ENCODE peak calls at places on chromosome 20, in ten cellular contexts. G is foreskin fibroblast; K is CD8-positive, alpha-beta T cell; Q is heart right ventricle; X is prostate gland; S is kidney epithelial cell; F is adrenal gland; O is HFF-Myc; J is uterus; Z is fibroblast of pulmonary artery. L is an unnamed sample.

GRCh38 chr20:33351696-33352095 is 49.6 kb downstream of the CDK5RAP1 start:
- DNase-seq in G (no peak), O (no peak), Q (no peak), S (no peak), Z (no peak), J (no peak), F (no peak), X (no peak), K (no peak), L (no peak)

GRCh38 chr20:10469599-10469998 is 34.5 kb downstream of the SLX4IP start:
- DNase-seq in Z (peak), J (peak), G (peak), X (peak), F (peak), K (peak), Q (no peak), O (peak), S (peak), L (peak)

GRCh38 chr20:15045246-15045645 is 707.8 kb upstream of the FLRT3 start:
- DNase-seq in X (peak), J (peak), Z (peak), G (peak), Q (no peak), O (no peak), K (no peak), F (peak), S (no peak), L (peak)

GRCh38 chr20:6845141-6845540 is 77.7 kb downstream of the BMP2 start:
- DNase-seq in X (no peak), K (no peak), G (no peak), F (no peak), O (no peak), J (no peak), S (no peak), Z (no peak), Q (no peak), L (no peak)

GRCh38 chr20:63834545-63834880 is 3.4 kb upstream of the ZBTB46 start:
- DNase-seq in Q (no peak), F (no peak), O (no peak), K (no peak), S (no peak), J (no peak), X (no peak), G (no peak), Z (no peak), L (no peak)

GRCh38 chr20:49034070-49034732 is 11.9 kb upstream of the CSE1L start:
- DNase-seq in S (no peak), Z (no peak), F (no peak), K (no peak), Q (no peak), X (no peak), O (no peak), G (no peak), J (no peak), L (no peak)

GRCh38 chr20:61285691-61286090 is 33.6 kb downstream of the CDH4 start:
- DNase-seq in F (no peak), S (no peak), K (no peak), Z (no peak), G (no peak), X (no peak), O (no peak), Q (no peak), J (no peak), L (no peak)

GRCh38 chr20:1302578-1303541 is 26.1 kb downstream of the SDCBP2 start:
- DNase-seq in J (no peak), O (no peak), Z (no peak), Q (no peak), S (no peak), K (no peak), G (no peak), F (no peak), X (no peak), L (no peak)

GRCh38 chr20:33666293-33667244 is at the start of gene ACTL10:
- DNase-seq in O (peak), S (peak), Q (peak), K (peak), Z (peak), G (peak), X (peak), J (peak), F (peak), L (peak)

GRCh38 chr20:31972481-31973386 is 4.8 kb downstream of the XKR7 start:
- DNase-seq in J (no peak), F (no peak), O (no peak), Z (no peak), S (peak), Q (no peak), K (no peak), G (peak), X (no peak), L (no peak)

GRCh38 chr20:39903806-39904205 is 785.2 kb downstream of the MAFB start:
- DNase-seq in X (no peak), K (no peak), Z (no peak), Q (no peak), G (no peak), J (no peak), O (no peak), S (no peak), F (peak), L (no peak)

GRCh38 chr20:18514127-18514526 is 6.4 kb downstream of the SEC23B start:
- DNase-seq in O (no peak), J (no peak), S (no peak), K (no peak), G (no peak), X (no peak), Q (no peak), Z (no peak), F (no peak), L (no peak)

GRCh38 chr20:62822788-62823651 is 6.2 kb downstream of the COL9A3 start:
- DNase-seq in J (no peak), Q (no peak), G (peak), S (no peak), K (no peak), X (no peak), Z (no peak), O (no peak), F (peak), L (peak)

GRCh38 chr20:4962257-4962855 is 39.0 kb downstream of the SLC23A2 start:
- DNase-seq in S (no peak), O (no peak), J (no peak), K (peak), G (no peak), X (no peak), F (peak), Z (no peak), Q (no peak), L (no peak)

GRCh38 chr20:39875493-39876110 is 813.4 kb downstream of the MAFB start:
- DNase-seq in G (no peak), X (no peak), F (no peak), K (no peak), Q (no peak), S (no peak), J (no peak), Z (no peak), O (no peak), L (peak)

GRCh38 chr20:22796465-22797077 is 212.2 kb upstream of the FOXA2 start:
- DNase-seq in S (no peak), F (no peak), G (peak), Z (peak), X (no peak), J (no peak), Q (no peak), K (no peak), O (no peak), L (no peak)

GRCh38 chr20:63342561-63343459 is 18.3 kb downstream of the CHRNA4 start:
- DNase-seq in G (no peak), S (no peak), F (no peak), K (no peak), Z (no peak), J (no peak), O (no peak), X (no peak), Q (peak), L (no peak)

GRCh38 chr20:20720158-20720557 is 7.7 kb upstream of the RALGAPA2 start:
- DNase-seq in S (no peak), J (no peak), K (no peak), F (no peak), G (no peak), Z (no peak), Q (no peak), O (no peak), X (no peak), L (no peak)

GRCh38 chr20:25397081-25397480 is 6.4 kb upstream of the ABHD12 start:
- DNase-seq in X (no peak), Q (no peak), F (no peak), G (no peak), S (no peak), J (no peak), Z (no peak), K (no peak), O (no peak), L (no peak)

GRCh38 chr20:56588996-56589395 is 40.1 kb upstream of the TFAP2C start:
- DNase-seq in G (no peak), Q (no peak), F (no peak), J (no peak), X (no peak), S (no peak), K (no peak), Z (no peak), O (no peak), L (peak)

GRCh38 chr20:62367136-62367482 is at the start of gene LAMA5:
- DNase-seq in F (peak), K (no peak), J (no peak), Z (no peak), X (no peak), O (no peak), G (peak), S (no peak), Q (peak), L (no peak)

GRCh38 chr20:24027229-24027628 is 38.6 kb upstream of the GGTLC1 start:
- DNase-seq in J (peak), F (peak), X (peak), Z (peak), O (no peak), S (no peak), Q (peak), G (no peak), K (peak), L (peak)

GRCh38 chr20:45412653-45413052 is 3.3 kb upstream of the PIGT start:
- DNase-seq in S (no peak), O (no peak), X (no peak), K (no peak), G (no peak), Q (no peak), F (no peak), J (no peak), Z (no peak), L (no peak)

GRCh38 chr20:36101201-36101600 is 53.3 kb upstream of the EPB41L1 start:
- DNase-seq in X (no peak), K (no peak), O (no peak), G (no peak), S (no peak), Q (no peak), J (no peak), F (no peak), Z (no peak), L (no peak)

GRCh38 chr20:9388160-9388825 is 126.1 kb upstream of the LAMP5 start:
- DNase-seq in X (no peak), Q (no peak), Z (no peak), K (no peak), J (no peak), F (no peak), O (no peak), G (no peak), S (no peak), L (no peak)

GRCh38 chr20:9390441-9390840 is 123.9 kb upstream of the LAMP5 start:
- DNase-seq in G (peak), Z (no peak), X (no peak), S (no peak), O (no peak), J (no peak), K (no peak), Q (no peak), F (no peak), L (no peak)

GRCh38 chr20:9392892-9393857 is 121.2 kb upstream of the LAMP5 start:
- DNase-seq in F (peak), Q (peak), S (no peak), O (no peak), X (peak), G (peak), K (no peak), Z (peak), J (peak), L (peak)

GRCh38 chr20:9388826-9389187 is 125.6 kb upstream of the LAMP5 start:
- DNase-seq in G (no peak), X (no peak), J (no peak), Q (no peak), Z (no peak), O (no peak), F (no peak), S (no peak), K (no peak), L (no peak)

DNA sequence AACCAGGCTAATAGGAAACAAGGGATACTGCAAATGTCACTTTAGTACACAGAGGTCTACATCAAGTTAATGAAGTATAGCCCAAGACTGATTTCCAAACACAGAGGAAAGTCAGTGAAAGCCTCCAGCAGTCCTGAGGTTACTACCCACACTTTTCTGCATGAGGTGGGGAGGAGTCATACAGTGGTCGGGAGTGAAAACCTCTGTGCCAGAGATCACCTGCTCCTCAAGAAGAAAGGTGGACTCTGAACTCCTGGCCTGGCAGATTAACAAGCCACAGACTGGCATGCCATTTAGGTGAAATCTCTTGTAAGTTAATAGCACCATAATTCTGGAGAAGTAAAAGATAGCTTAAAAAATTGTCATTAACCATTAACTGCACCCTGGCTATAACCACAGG is 125.1 kb upstream of the LAMP5 start:
- DNase-seq in Z (no peak), G (no peak), S (no peak), X (no peak), O (no peak), J (no peak), Q (no peak), F (no peak), K (no peak), L (no peak)
- TF ChIP-seq CTCF in Z (no peak), G (no peak), S (no peak), X (no peak), O (no peak), J (no peak), Q (no peak), F (no peak), K (no peak), L (no peak)

GRCh38 chr20:47809161-47809560 is 23.9 kb upstream of the SULF2 start:
- DNase-seq in O (no peak), K (no peak), X (no peak), G (no peak), F (no peak), S (no peak), Z (no peak), Q (no peak), J (no peak), L (no peak)
- H3K4me3 ChIP-seq in O (no peak), K (no peak), X (no peak), G (no peak), F (no peak), S (no peak), Z (no peak), Q (no peak), J (no peak), L (no peak)

GRCh38 chr20:3660262-3661059 is 2.7 kb downstream of the GFRA4 start:
- DNase-seq in J (no peak), X (no peak), F (no peak), Z (no peak), K (no peak), Q (no peak), G (no peak), S (no peak), O (no peak), L (no peak)

GRCh38 chr20:3661060-3661820 is 2.0 kb downstream of the GFRA4 start:
- DNase-seq in O (no peak), X (no peak), J (no peak), F (no peak), S (no peak), Q (no peak), G (no peak), K (no peak), Z (no peak), L (no peak)

GRCh38 chr20:3658019-3658707 is 5.0 kb downstream of the GFRA4 start:
- DNase-seq in F (no peak), O (no peak), G (no peak), Z (no peak), K (no peak), J (no peak), Q (no peak), X (no peak), S (no peak), L (no peak)

GRCh38 chr20:3658708-3659491 is 4.3 kb downstream of the GFRA4 start:
- DNase-seq in G (peak), X (no peak), S (no peak), O (no peak), J (no peak), F (no peak), K (no peak), Q (no peak), Z (peak), L (peak)

GRCh38 chr20:3659492-3660261 is 3.5 kb downstream of the GFRA4 start:
- DNase-seq in G (no peak), O (no peak), S (no peak), Z (no peak), K (no peak), J (no peak), Q (no peak), F (no peak), X (no peak), L (no peak)
- TF ChIP-seq CTCF in G (no peak), O (peak), S (no peak), Z (no peak), K (no peak), J (no peak), Q (no peak), F (no peak), X (no peak), L (no peak)

GRCh38 chr20:46681032-46681854 is 8.0 kb downstream of the TP53RK start:
- DNase-seq in Q (no peak), S (no peak), K (peak), O (no peak), G (peak), Z (peak), J (peak), X (peak), F (peak), L (peak)

GRCh38 chr20:46683939-46684750 is 5.1 kb downstream of the TP53RK start:
- DNase-seq in Z (peak), Q (peak), S (peak), J (peak), F (peak), O (peak), K (no peak), X (peak), G (peak), L (peak)

GRCh38 chr20:46683620-46683938 is 5.7 kb downstream of the TP53RK start:
- DNase-seq in Z (no peak), S (no peak), X (no peak), K (no peak), G (no peak), J (no peak), O (no peak), F (no peak), Q (no peak), L (no peak)

GRCh38 chr20:46682063-46682821 is 7.0 kb downstream of the TP53RK start:
- DNase-seq in F (no peak), S (no peak), K (no peak), Z (no peak), G (peak), Q (no peak), J (no peak), O (no peak), X (no peak), L (peak)

DNA sequence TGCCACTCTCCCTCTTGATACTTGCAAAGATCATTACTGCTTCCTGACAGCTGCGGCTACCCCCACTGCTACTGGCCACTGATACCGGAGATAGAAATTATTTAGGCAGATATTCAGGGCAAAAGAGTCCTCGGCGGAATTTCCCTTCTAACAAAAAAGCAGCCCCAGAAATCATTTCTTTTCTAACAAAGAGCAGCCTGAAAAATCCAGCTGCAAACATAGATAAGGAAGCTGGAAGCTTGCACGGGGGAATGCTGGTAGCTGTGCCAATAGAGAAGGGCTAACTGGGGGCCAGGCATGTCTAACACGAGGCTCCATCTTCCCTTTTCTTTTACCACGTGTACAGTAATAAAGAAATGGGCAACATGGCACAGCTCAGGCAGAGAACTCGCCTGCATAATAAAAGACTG is 6.2 kb downstream of the TP53RK start:
- DNase-seq in Z (peak), S (no peak), O (no peak), Q (no peak), X (no peak), G (no peak), J (no peak), K (no peak), F (no peak), L (no peak)
- H3K4me3 ChIP-seq in Z (peak), S (no peak), O (peak), Q (peak), X (peak), G (peak), J (peak), K (no peak), F (peak), L (peak)

GRCh38 chr20:50642288-50642803 is 49.0 kb downstream of the RIPOR3 start:
- DNase-seq in O (no peak), Z (no peak), S (no peak), Q (no peak), G (no peak), J (no peak), X (no peak), K (no peak), F (no peak), L (no peak)

GRCh38 chr20:50649587-50649986 is 41.8 kb downstream of the RIPOR3 start:
- DNase-seq in Q (no peak), F (no peak), S (no peak), O (no peak), K (no peak), G (no peak), Z (no peak), X (no peak), J (no peak), L (no peak)

GRCh38 chr20:50645253-50646068 is 45.9 kb downstream of the RIPOR3 start:
- DNase-seq in J (peak), G (peak), K (no peak), O (peak), Q (peak), Z (peak), S (peak), F (peak), X (peak), L (peak)

GRCh38 chr20:50648651-50649050 is 42.7 kb downstream of the RIPOR3 start:
- DNase-seq in K (no peak), J (no peak), X (no peak), S (no peak), Q (no peak), G (no peak), Z (no peak), F (no peak), O (no peak), L (no peak)

DNA sequence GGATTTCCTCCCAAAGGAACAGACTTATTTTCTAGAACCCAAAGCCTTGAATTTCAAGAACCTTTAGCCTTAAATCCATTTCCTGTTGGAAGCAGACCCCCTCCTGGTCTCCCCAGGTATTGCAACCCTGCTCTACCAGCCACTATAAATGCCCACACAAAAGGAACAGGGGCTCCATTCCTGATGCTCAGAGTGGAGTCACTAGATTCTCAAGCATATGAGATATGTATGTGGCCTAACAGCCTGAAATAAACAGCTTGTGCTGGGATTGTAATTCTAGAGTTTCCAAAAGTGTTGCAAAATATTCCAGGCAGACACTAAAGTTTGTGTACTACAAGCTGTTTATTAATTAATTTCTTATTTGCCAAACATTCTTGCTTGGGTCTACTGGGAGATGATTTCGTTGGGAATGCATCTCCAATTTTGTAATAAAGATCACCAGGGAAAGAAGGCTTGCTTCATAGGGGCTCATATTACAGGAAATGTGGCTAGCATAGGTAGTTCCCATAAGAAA is 44.8 kb downstream of the RIPOR3 start:
- DNase-seq in X (no peak), Q (no peak), O (no peak), S (no peak), Z (peak), J (no peak), F (no peak), G (peak), K (no peak), L (peak)
- TF ChIP-seq CTCF in X (no peak), Q (no peak), O (peak), S (peak), Z (peak), J (no peak), F (no peak), G (peak), K (no peak), L (peak)

L was measured in epithelial cell of esophagus.